ENCODE peak calls at places on chromosomes 7 and 10, in eight cellular contexts. One of them, this sample, is unnamed.

GRCh38 chr10:128642502-128642901 is 516.3 kb upstream of the MKI67 start:
- DNase-seq in stomach: no peak
- DNase-seq in spleen: no peak
- DNase-seq in IMR-90: no peak
- DNase-seq in heart left ventricle: no peak
- DNase-seq in body of pancreas: no peak
- DNase-seq in endothelial cell of umbilical vein: no peak
- DNase-seq in upper lobe of left lung: no peak
- DNase-seq in this sample: no peak

GRCh38 chr10:14507156-14507555 is 176.4 kb upstream of the FRMD4A start:
- DNase-seq in stomach: no peak
- DNase-seq in spleen: no peak
- DNase-seq in IMR-90: no peak
- DNase-seq in heart left ventricle: no peak
- DNase-seq in body of pancreas: no peak
- DNase-seq in endothelial cell of umbilical vein: peak; percentile 85
- DNase-seq in upper lobe of left lung: no peak
- DNase-seq in this sample: no peak

GRCh38 chr7:47046949-47047348 is 535.0 kb downstream of the TNS3 start:
- DNase-seq in stomach: no peak
- DNase-seq in spleen: no peak
- DNase-seq in IMR-90: no peak
- DNase-seq in heart left ventricle: no peak
- DNase-seq in body of pancreas: no peak
- DNase-seq in endothelial cell of umbilical vein: no peak
- DNase-seq in upper lobe of left lung: no peak
- DNase-seq in this sample: no peak

GRCh38 chr10:77943086-77943901 is 16.7 kb upstream of the DLG5 start:
- DNase-seq in stomach: no peak
- DNase-seq in spleen: no peak
- DNase-seq in IMR-90: peak; percentile 73
- DNase-seq in heart left ventricle: no peak
- DNase-seq in body of pancreas: peak; percentile 51
- DNase-seq in endothelial cell of umbilical vein: peak; percentile 69
- DNase-seq in upper lobe of left lung: no peak
- DNase-seq in this sample: peak; percentile 31

GRCh38 chr10:6915307-6915706 is 335.2 kb upstream of the PRKCQ start:
- DNase-seq in stomach: no peak
- DNase-seq in spleen: no peak
- DNase-seq in IMR-90: no peak
- DNase-seq in heart left ventricle: no peak
- DNase-seq in body of pancreas: no peak
- DNase-seq in endothelial cell of umbilical vein: no peak
- DNase-seq in upper lobe of left lung: no peak
- DNase-seq in this sample: no peak

GRCh38 chr10:36468620-36469019 is 656.8 kb upstream of the ANKRD30A start:
- DNase-seq in stomach: no peak
- DNase-seq in spleen: no peak
- DNase-seq in IMR-90: no peak
- DNase-seq in heart left ventricle: no peak
- DNase-seq in body of pancreas: no peak
- DNase-seq in endothelial cell of umbilical vein: no peak
- DNase-seq in upper lobe of left lung: no peak
- DNase-seq in this sample: no peak

GRCh38 chr7:960269-960871 is 5.9 kb upstream of the ADAP1 start:
- DNase-seq in stomach: no peak
- DNase-seq in spleen: peak; percentile 67
- DNase-seq in IMR-90: no peak
- DNase-seq in heart left ventricle: no peak
- DNase-seq in body of pancreas: no peak
- DNase-seq in endothelial cell of umbilical vein: no peak
- DNase-seq in upper lobe of left lung: no peak
- DNase-seq in this sample: no peak

GRCh38 chr7:16471933-16472332 is 6.4 kb upstream of the SOSTDC1 start:
- DNase-seq in stomach: no peak
- DNase-seq in spleen: no peak
- DNase-seq in IMR-90: no peak
- DNase-seq in heart left ventricle: no peak
- DNase-seq in body of pancreas: no peak
- DNase-seq in endothelial cell of umbilical vein: no peak
- DNase-seq in upper lobe of left lung: no peak
- DNase-seq in this sample: no peak

GRCh38 chr10:15344876-15345285 is 26.2 kb downstream of the FAM171A1 start:
- DNase-seq in stomach: no peak
- DNase-seq in spleen: no peak
- DNase-seq in IMR-90: peak; percentile 85
- DNase-seq in heart left ventricle: no peak
- DNase-seq in body of pancreas: peak; percentile 29
- DNase-seq in endothelial cell of umbilical vein: peak; percentile 86
- DNase-seq in upper lobe of left lung: no peak
- DNase-seq in this sample: peak; percentile 65

GRCh38 chr7:140229591-140230516 is 53.1 kb upstream of the KDM7A start:
- DNase-seq in stomach: peak; percentile 63
- DNase-seq in spleen: peak; percentile 93
- DNase-seq in IMR-90: no peak
- DNase-seq in heart left ventricle: peak; percentile 25
- DNase-seq in body of pancreas: no peak
- DNase-seq in endothelial cell of umbilical vein: no peak
- DNase-seq in upper lobe of left lung: peak; percentile 51
- DNase-seq in this sample: no peak

DNA sequence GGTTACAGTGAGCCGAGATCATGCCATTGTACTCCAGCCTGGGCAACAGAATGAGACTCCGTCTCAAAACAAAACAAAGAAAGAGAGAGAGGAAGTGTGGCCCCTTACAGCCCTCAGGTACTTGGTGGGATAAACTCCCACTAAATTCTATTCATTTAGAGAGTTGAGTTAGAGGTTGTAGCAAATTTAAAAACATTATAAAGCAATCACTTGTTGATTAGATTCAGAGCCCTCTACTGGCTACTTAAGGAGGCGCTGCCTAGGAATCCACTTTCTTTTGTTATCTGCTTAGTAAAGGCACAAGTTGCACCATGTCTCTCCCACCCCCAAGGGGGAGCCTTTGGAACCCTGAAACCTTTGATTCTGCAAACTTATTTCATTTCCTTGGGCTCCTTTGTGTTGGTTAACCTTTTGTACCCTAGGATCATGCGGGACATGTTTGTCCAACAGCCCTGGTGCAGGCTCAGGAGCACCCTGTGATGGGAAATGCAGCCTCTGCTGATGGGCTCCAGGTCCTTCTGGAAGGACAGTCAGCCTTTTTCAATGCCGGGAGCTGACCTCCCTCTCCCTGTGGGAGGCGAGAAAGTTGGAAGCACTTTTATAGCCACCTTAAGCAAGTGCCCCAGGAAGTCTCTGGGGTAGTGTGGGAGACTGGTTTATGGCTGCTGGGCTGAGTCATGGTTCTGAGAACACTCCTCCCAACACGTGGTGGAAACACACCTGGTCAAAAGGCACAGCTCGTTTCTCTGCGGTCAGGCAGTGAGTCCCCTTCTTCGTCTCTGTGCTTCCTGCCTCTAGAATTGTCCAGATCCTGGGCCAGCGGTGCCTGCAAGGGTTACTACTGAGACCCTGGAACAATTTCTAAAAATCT is 2.3 kb downstream of the HKDC1 start:
- DNase-seq in stomach: peak; percentile 71
- DNase-seq in spleen: peak; percentile 85
- DNase-seq in IMR-90: peak; percentile 67
- DNase-seq in heart left ventricle: no peak
- DNase-seq in body of pancreas: peak; percentile 48
- DNase-seq in endothelial cell of umbilical vein: peak; percentile 73
- DNase-seq in upper lobe of left lung: peak; percentile 87
- DNase-seq in this sample: peak; percentile 88
- TF ChIP-seq POLR2A in stomach: no peak
- TF ChIP-seq POLR2A in spleen: no peak
- TF ChIP-seq POLR2A in IMR-90: no peak
- TF ChIP-seq POLR2A in heart left ventricle: no peak
- TF ChIP-seq POLR2A in body of pancreas: no peak
- TF ChIP-seq POLR2A in endothelial cell of umbilical vein: no peak
- TF ChIP-seq POLR2A in upper lobe of left lung: no peak
- TF ChIP-seq POLR2A in this sample: no peak

DNA sequence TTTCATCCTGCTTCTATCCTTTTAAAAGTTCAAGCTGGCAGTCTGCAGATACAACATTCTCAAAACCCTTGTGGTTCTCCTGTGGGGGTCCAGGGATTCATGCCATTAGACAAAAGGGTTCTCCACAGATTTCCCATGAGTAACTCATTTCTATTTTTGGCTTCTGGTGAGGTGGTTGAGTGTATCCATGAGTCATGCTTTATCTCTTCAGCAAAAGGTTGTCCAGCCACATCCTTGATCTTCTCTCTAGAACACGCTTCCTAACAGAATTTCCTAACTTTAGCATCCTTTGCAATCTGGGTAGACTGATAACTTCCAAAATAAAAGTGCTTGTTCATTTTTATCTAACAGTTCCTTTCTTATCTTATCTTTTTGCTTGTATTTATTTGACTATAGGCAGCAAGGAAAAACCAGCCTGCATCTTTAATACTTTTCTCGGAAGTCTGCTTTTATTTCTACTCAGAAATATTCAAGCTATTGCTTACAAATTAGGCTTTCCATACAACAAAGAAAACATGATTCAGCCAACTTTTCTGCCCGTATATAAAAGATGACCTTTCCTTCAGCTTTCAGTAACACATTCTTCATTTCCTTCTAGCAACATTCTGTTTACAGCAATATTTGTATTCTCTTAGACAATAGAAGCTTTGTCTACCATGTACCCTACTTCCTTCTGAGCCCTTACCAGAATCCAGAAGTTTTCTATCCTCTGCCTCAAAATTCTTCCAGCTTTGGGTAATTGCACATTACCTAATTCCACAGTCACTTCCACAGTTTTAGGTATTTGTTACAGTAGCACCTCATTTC is 79.3 kb upstream of the IL6 start:
- DNase-seq in stomach: no peak
- DNase-seq in spleen: no peak
- DNase-seq in IMR-90: peak; percentile 98
- DNase-seq in heart left ventricle: no peak
- DNase-seq in body of pancreas: no peak
- DNase-seq in endothelial cell of umbilical vein: peak; percentile 74
- DNase-seq in upper lobe of left lung: no peak
- DNase-seq in this sample: no peak
- H3K4me3 ChIP-seq in stomach: no peak overlapping the region
- H3K4me3 ChIP-seq in spleen: no peak overlapping the region
- H3K4me3 ChIP-seq in IMR-90: no peak overlapping the region
- H3K4me3 ChIP-seq in heart left ventricle: no peak overlapping the region
- H3K4me3 ChIP-seq in body of pancreas: no peak overlapping the region
- H3K4me3 ChIP-seq in endothelial cell of umbilical vein: no peak overlapping the region
- H3K4me3 ChIP-seq in upper lobe of left lung: no peak overlapping the region
- H3K4me3 ChIP-seq in this sample: no peak overlapping the region

GRCh38 chr7:78746261-78746660 is 707.2 kb downstream of the MAGI2 start:
- DNase-seq in stomach: no peak
- DNase-seq in spleen: no peak
- DNase-seq in IMR-90: no peak
- DNase-seq in heart left ventricle: no peak
- DNase-seq in body of pancreas: no peak
- DNase-seq in endothelial cell of umbilical vein: no peak
- DNase-seq in upper lobe of left lung: no peak
- DNase-seq in this sample: no peak
- TF ChIP-seq POLR2A in stomach: no peak
- TF ChIP-seq POLR2A in spleen: no peak
- TF ChIP-seq POLR2A in IMR-90: no peak
- TF ChIP-seq POLR2A in heart left ventricle: no peak
- TF ChIP-seq POLR2A in body of pancreas: no peak
- TF ChIP-seq POLR2A in endothelial cell of umbilical vein: no peak
- TF ChIP-seq POLR2A in upper lobe of left lung: no peak
- TF ChIP-seq POLR2A in this sample: no peak

DNA sequence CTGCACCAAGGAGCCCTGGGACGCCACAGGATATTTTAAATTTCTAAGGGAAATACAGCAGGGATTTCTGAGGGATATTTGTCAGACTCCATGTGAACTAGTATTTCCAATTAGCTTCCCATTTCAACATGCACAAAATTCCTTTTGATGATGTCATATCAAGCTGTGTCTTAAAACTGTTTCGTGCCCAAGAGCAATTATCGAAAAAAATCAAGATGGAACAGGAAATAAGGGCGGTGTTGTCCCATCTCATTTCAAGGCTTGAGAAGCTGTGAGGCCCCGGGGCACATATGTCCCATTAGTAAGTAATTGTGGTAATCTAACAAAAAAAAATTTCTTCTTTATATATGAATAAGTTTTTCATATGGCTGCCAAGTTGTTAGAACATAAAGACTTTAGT is 47.4 kb downstream of the PPP1R17 start:
- DNase-seq in stomach: no peak
- DNase-seq in spleen: no peak
- DNase-seq in IMR-90: peak; percentile 23
- DNase-seq in heart left ventricle: no peak
- DNase-seq in body of pancreas: no peak
- DNase-seq in endothelial cell of umbilical vein: no peak
- DNase-seq in upper lobe of left lung: no peak
- DNase-seq in this sample: no peak
- H3K4me3 ChIP-seq in stomach: no peak overlapping the region
- H3K4me3 ChIP-seq in spleen: no peak overlapping the region
- H3K4me3 ChIP-seq in IMR-90: no peak overlapping the region
- H3K4me3 ChIP-seq in heart left ventricle: no peak overlapping the region
- H3K4me3 ChIP-seq in body of pancreas: no peak overlapping the region
- H3K4me3 ChIP-seq in endothelial cell of umbilical vein: no peak overlapping the region
- H3K4me3 ChIP-seq in upper lobe of left lung: no peak overlapping the region
- H3K4me3 ChIP-seq in this sample: no peak overlapping the region

This sample was measured in NB4.